ENCODE peak calls at places on chromosome 15, in seven cellular contexts. R, B, K, T, D, W and Y are unnamed samples.

GRCh38 chr15:98853161-98853560 is 154.4 kb downstream of the PGPEP1L start:
- DNase-seq in W (peak), D (peak), B (peak), K (peak), R (peak), T (no peak), Y (peak)

GRCh38 chr15:57432141-57432701 is 55.9 kb downstream of the CGNL1 start:
- DNase-seq in T (peak), W (peak), D (peak), R (no peak), B (no peak), K (no peak), Y (peak)

GRCh38 chr15:80059786-80060489 is 462 bp downstream of the ZFAND6 start:
- DNase-seq in W (peak), K (peak), B (peak), D (peak), T (peak), R (peak), Y (peak)

GRCh38 chr15:100867476-100867875 is 12.2 kb upstream of the ALDH1A3 start:
- DNase-seq in B (no peak), R (no peak), K (no peak), W (no peak), T (no peak), D (no peak), Y (no peak)

GRCh38 chr15:65914371-65914770 is 45.1 kb downstream of the RAB11A start:
- DNase-seq in R (no peak), W (no peak), T (no peak), D (no peak), K (no peak), B (no peak), Y (no peak)

GRCh38 chr15:63041982-63042878 is at the start of gene TPM1:
- DNase-seq in B (peak), D (peak), K (peak), W (peak), T (no peak), R (peak), Y (peak)

GRCh38 chr15:80436511-80437307 is 32.5 kb downstream of the ARNT2 start:
- DNase-seq in R (peak), B (peak), D (no peak), W (peak), T (no peak), K (no peak), Y (peak)

GRCh38 chr15:70140543-70141375 is 43.0 kb upstream of the TLE3 start:
- DNase-seq in B (peak), W (peak), R (peak), K (no peak), D (peak), T (peak), Y (peak)

GRCh38 chr15:73744293-73744692 is 8.9 kb downstream of the INSYN1 start:
- DNase-seq in R (no peak), D (peak), W (no peak), T (no peak), K (no peak), B (no peak), Y (peak)

GRCh38 chr15:101795455-101795854 is 7.9 kb upstream of the OR4F6 start:
- DNase-seq in K (no peak), R (peak), D (no peak), B (peak), T (no peak), W (no peak), Y (no peak)

GRCh38 chr15:74836846-74837245 is 6.1 kb downstream of the ULK3 start:
- DNase-seq in T (no peak), R (no peak), K (no peak), W (no peak), D (no peak), B (no peak), Y (no peak)

GRCh38 chr15:74835312-74835823 is 7.6 kb downstream of the ULK3 start:
- DNase-seq in W (peak), T (peak), D (peak), B (peak), K (no peak), R (peak), Y (peak)

GRCh38 chr15:74838117-74838516 is 4.8 kb downstream of the ULK3 start:
- DNase-seq in T (no peak), D (no peak), B (no peak), R (no peak), K (no peak), W (no peak), Y (no peak)

GRCh38 chr15:74838746-74839525 is 4.0 kb downstream of the ULK3 start:
- DNase-seq in R (no peak), W (no peak), K (no peak), D (no peak), T (no peak), B (no peak), Y (no peak)

GRCh38 chr15:74837482-74837881 is 5.5 kb downstream of the ULK3 start:
- DNase-seq in R (no peak), B (no peak), W (no peak), D (no peak), K (no peak), T (no peak), Y (no peak)
- H2AK5ac ChIP-seq in R (no peak), B (no peak), W (no peak), D (no peak), K (no peak), T (no peak), Y (no peak)

DNA sequence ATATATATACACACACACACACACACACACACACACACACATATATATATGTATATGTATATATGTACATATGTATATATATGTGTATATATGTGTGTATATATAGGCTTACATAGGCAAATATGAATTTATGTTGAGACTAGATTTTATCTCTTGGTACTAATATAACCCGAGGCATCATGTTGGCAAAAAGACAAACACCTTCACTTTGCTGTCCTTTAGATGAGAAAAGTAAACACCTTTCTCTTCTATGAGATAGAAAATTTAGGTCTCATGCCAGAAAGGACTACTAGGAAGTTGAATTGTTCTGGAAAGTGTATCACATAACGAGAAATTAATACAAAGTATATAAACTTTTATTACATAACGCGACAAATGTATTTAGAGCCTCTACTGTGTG is 19.6 kb upstream of the LEO1 start:
- DNase-seq in D (no peak), T (no peak), K (no peak), R (no peak), W (no peak), B (no peak), Y (no peak)
- H3K18ac ChIP-seq in D (no peak), T (no peak), K (no peak), R (no peak), W (no peak), B (no peak), Y (no peak)

GRCh38 chr15:27906802-27907201 is 192.3 kb downstream of the OCA2 start:
- DNase-seq in D (no peak), B (no peak), K (no peak), R (no peak), W (no peak), T (no peak), Y (no peak)
- H2AK5ac ChIP-seq in D (no peak), B (no peak), K (no peak), R (no peak), W (no peak), T (no peak), Y (no peak)

DNA sequence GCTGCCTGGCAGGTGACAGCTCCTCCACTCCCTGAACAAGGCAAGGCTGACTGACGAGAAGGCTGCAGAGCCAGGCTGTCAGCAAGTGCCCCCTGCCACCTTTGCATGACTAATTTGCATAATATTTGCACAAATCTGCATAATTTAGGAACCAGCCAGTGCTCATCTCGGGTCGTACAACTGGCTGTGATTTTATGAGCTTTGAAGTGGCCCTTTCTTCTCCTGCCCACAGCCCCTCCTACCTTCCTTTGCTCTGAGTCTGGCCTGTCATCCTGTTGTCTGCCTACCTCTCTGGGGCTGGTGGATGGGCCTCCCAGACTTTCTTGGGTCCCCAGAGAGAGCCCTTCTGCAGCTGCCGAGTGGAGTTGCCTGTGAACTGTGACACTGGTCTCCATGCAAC is 58.9 kb downstream of the LINGO1 start:
- DNase-seq in D (no peak), T (no peak), W (no peak), K (no peak), R (no peak), B (no peak), Y (no peak)
- H3K18ac ChIP-seq in D (no peak), T (no peak), W (no peak), K (no peak), R (no peak), B (no peak), Y (no peak)

GRCh38 chr15:25587616-25588340 is 149.0 kb upstream of the UBE3A start:
- DNase-seq in D (no peak), K (no peak), W (peak), B (no peak), T (no peak), R (no peak), Y (no peak)
- H2AK5ac ChIP-seq in D (no peak), K (no peak), W (no peak), B (no peak), T (no peak), R (no peak), Y (no peak)

GRCh38 chr15:92811514-92811913 is 88.6 kb upstream of the CHD2 start:
- DNase-seq in B (no peak), D (no peak), T (no peak), K (no peak), R (no peak), W (peak), Y (peak)
- H3K18ac ChIP-seq in B (no peak), D (no peak), T (no peak), K (no peak), R (peak), W (no peak), Y (no peak)